ENCODE peak calls at places on chromosomes 3 and 15, in eight cellular contexts. X, Z, C, L, Y, A, J and U are unnamed samples.

GRCh38 chr15:87858651-87859050 is 397.9 kb downstream of the NTRK3 start:
- DNase-seq in A (no peak), J (no peak), X (no peak), Y (no peak), Z (no peak), C (no peak), L (no peak), U (no peak)

GRCh38 chr15:67124911-67125588 is 59.6 kb downstream of the SMAD3 start:
- DNase-seq in X (no peak), A (no peak), Z (no peak), C (no peak), Y (no peak), L (no peak), J (no peak), U (no peak)

GRCh38 chr3:179260949-179261765 is 10.2 kb upstream of the KCNMB3 start:
- DNase-seq in Z (peak), Y (peak), J (no peak), X (peak), L (peak), A (no peak), C (peak), U (peak)

GRCh38 chr3:104044002-104044401 is 1322.7 kb upstream of the ALCAM start:
- DNase-seq in A (no peak), J (no peak), C (no peak), Y (no peak), L (no peak), Z (no peak), X (no peak), U (peak)

GRCh38 chr3:15122398-15122797 is 23.4 kb upstream of the RBSN start:
- DNase-seq in Z (no peak), C (no peak), L (no peak), J (no peak), Y (no peak), A (no peak), X (no peak), U (no peak)

GRCh38 chr3:141454906-141455602 is 31.8 kb upstream of the RASA2 start:
- DNase-seq in X (peak), A (no peak), L (peak), Y (peak), C (no peak), Z (peak), J (peak), U (peak)

GRCh38 chr3:44923634-44924033 is 49.2 kb downstream of the TGM4 start:
- DNase-seq in Z (no peak), L (no peak), X (no peak), C (no peak), A (no peak), J (no peak), Y (no peak), U (no peak)

GRCh38 chr3:52490938-52491526 is 4.1 kb upstream of the STAB1 start:
- DNase-seq in X (no peak), L (peak), Y (no peak), C (no peak), J (no peak), A (no peak), Z (peak), U (peak)

GRCh38 chr3:152209776-152210175 is 59.0 kb upstream of the MBNL1 start:
- DNase-seq in J (no peak), Z (no peak), A (no peak), Y (no peak), C (no peak), L (no peak), X (no peak), U (no peak)

GRCh38 chr3:128488995-128489859 is 3.8 kb downstream of the GATA2 start:
- DNase-seq in C (peak), A (no peak), J (no peak), Z (peak), L (peak), X (peak), Y (no peak), U (no peak)

GRCh38 chr15:52247032-52247431 is 48.6 kb downstream of the MYO5C start:
- DNase-seq in Y (no peak), L (peak), J (no peak), Z (peak), X (peak), A (no peak), C (no peak), U (peak)

GRCh38 chr15:48149858-48150257 is 28.2 kb downstream of the MYEF2 start:
- DNase-seq in J (peak), L (peak), X (peak), Z (peak), C (no peak), A (no peak), Y (no peak), U (peak)

GRCh38 chr3:10505050-10505790 is at the start of gene ATP2B2:
- DNase-seq in A (no peak), Y (no peak), X (peak), Z (no peak), C (no peak), L (no peak), J (no peak), U (no peak)

GRCh38 chr3:124142389-124142970 is 150.6 kb upstream of the ROPN1 start:
- DNase-seq in C (no peak), A (no peak), J (no peak), Y (no peak), Z (no peak), X (no peak), L (no peak), U (no peak)

GRCh38 chr3:27310693-27311092 is 58.5 kb downstream of the NEK10 start:
- DNase-seq in X (no peak), Z (no peak), Y (no peak), L (no peak), J (no peak), A (no peak), C (no peak), U (no peak)

GRCh38 chr3:126261037-126261436 is 80.7 kb upstream of the ALDH1L1 start:
- DNase-seq in A (no peak), Y (no peak), C (peak), J (no peak), X (peak), L (peak), Z (peak), U (peak)

GRCh38 chr15:44535509-44536297 is 1.2 kb upstream of the EIF3J start:
- DNase-seq in J (no peak), A (no peak), Z (no peak), Y (no peak), X (no peak), C (peak), L (no peak), U (peak)

GRCh38 chr3:125410922-125411321 is 35.8 kb upstream of the ZNF148 start:
- DNase-seq in X (no peak), L (no peak), Z (no peak), A (no peak), C (no peak), Y (no peak), J (no peak), U (no peak)

GRCh38 chr3:132038198-132038825 is 3.5 kb upstream of the CPNE4 start:
- DNase-seq in C (no peak), A (no peak), Z (peak), L (peak), Y (no peak), X (peak), J (no peak), U (peak)

GRCh38 chr3:127738192-127738840 is 65.6 kb downstream of the ABTB1 start:
- DNase-seq in Z (peak), J (peak), X (no peak), L (peak), C (no peak), A (peak), Y (no peak), U (peak)

GRCh38 chr15:40498418-40498817 is 27.6 kb downstream of the CHST14 start:
- DNase-seq in X (peak), A (no peak), L (peak), J (no peak), Y (no peak), Z (no peak), C (no peak), U (no peak)

GRCh38 chr15:25175033-25175788 is 220.4 kb downstream of the SNRPN start:
- DNase-seq in Y (no peak), C (peak), Z (no peak), A (peak), L (no peak), J (no peak), X (no peak), U (no peak)

GRCh38 chr15:78761020-78761419 is 50.2 kb downstream of the ADAMTS7 start:
- DNase-seq in Z (no peak), L (no peak), C (no peak), Y (no peak), X (no peak), J (no peak), A (no peak), U (no peak)

GRCh38 chr3:132615911-132616310 is 18.8 kb downstream of the ACKR4 start:
- DNase-seq in Y (no peak), C (no peak), L (peak), J (no peak), X (peak), Z (no peak), A (no peak), U (no peak)

GRCh38 chr3:100008081-100008698 is 106.1 kb downstream of the FILIP1L start:
- DNase-seq in L (no peak), Y (no peak), Z (peak), J (no peak), C (no peak), A (no peak), X (no peak), U (no peak)

GRCh38 chr3:174439621-174440349 is 419.3 kb upstream of the NAALADL2 start:
- DNase-seq in L (peak), Y (peak), Z (peak), C (no peak), A (no peak), X (peak), J (peak), U (peak)

GRCh38 chr15:42919308-42919707 is 1.3 kb downstream of the TTBK2 start:
- DNase-seq in Y (no peak), J (no peak), L (peak), Z (peak), A (no peak), C (no peak), X (peak), U (peak)

GRCh38 chr15:47332481-47332880 is 384.8 kb upstream of the SEMA6D start:
- DNase-seq in A (no peak), Z (peak), C (no peak), X (peak), J (no peak), L (no peak), Y (peak), U (no peak)

GRCh38 chr15:63483521-63484371 is 20.6 kb upstream of the USP3 start:
- DNase-seq in Z (peak), C (no peak), J (no peak), L (peak), X (peak), Y (no peak), A (no peak), U (peak)

GRCh38 chr3:42505849-42506410 is 3.5 kb downstream of the VIPR1 start:
- DNase-seq in A (peak), Z (no peak), L (no peak), X (no peak), Y (no peak), C (peak), J (no peak), U (no peak)

GRCh38 chr3:154954750-154955149 is 125.4 kb upstream of the MME start:
- DNase-seq in J (peak), L (peak), Y (no peak), X (peak), Z (peak), A (no peak), C (no peak), U (peak)

GRCh38 chr3:45140392-45140791 is 5.8 kb downstream of the CDCP1 start:
- DNase-seq in A (no peak), X (peak), Y (no peak), C (no peak), L (peak), Z (no peak), J (no peak), U (no peak)

GRCh38 chr3:102207173-102207572 is 227.6 kb upstream of the ZPLD1 start:
- DNase-seq in L (no peak), X (peak), Y (no peak), A (no peak), C (no peak), Z (no peak), J (no peak), U (no peak)

GRCh38 chr3:176994876-176995781 is 202.2 kb downstream of the TBL1XR1 start:
- DNase-seq in J (no peak), A (no peak), Z (no peak), C (no peak), Y (no peak), X (no peak), L (no peak), U (no peak)

GRCh38 chr3:197300361-197300760 is 1.9 kb upstream of the DLG1 start:
- DNase-seq in X (no peak), C (no peak), A (no peak), Z (no peak), L (no peak), Y (peak), J (no peak), U (no peak)

DNA sequence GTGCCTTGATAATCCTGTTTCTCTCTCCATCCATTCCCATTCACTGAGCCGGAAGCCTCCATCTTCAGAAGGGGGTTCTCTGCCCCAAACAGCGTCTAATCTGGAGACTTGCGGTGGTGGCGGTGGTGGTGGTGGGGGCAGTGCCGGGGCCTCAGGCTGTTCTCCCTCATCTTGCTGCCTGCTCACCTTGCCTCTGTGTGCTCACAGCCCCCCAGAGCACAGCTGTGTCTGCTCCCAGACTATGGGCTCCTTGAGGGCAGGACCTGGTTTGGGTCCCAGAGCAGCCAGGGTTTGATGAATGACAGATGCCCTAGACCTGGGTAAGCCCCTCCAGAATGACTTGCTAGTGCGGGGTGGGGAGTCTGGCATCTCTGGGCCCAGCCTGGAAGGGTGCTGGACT is 430 bp upstream of the PSTPIP1 start:
- DNase-seq in Y (no peak), A (no peak), Z (no peak), C (no peak), X (no peak), J (no peak), L (no peak), U (no peak)
- H3K4me3 ChIP-seq in Y (no peak), A (no peak), Z (no peak), C (no peak), X (no peak), J (no peak), L (no peak), U (no peak)

GRCh38 chr3:195261925-195262324 is 9.0 kb downstream of the XXYLT1 start:
- DNase-seq in Z (no peak), J (no peak), A (no peak), X (no peak), Y (no peak), C (no peak), L (no peak), U (no peak)

GRCh38 chr3:195258449-195259145 is 12.4 kb downstream of the XXYLT1 start:
- DNase-seq in Y (no peak), C (no peak), Z (no peak), X (no peak), L (peak), J (no peak), A (no peak), U (peak)

GRCh38 chr3:195259564-195260285 is 11.2 kb downstream of the XXYLT1 start:
- DNase-seq in Y (no peak), Z (peak), C (peak), A (peak), J (peak), X (peak), L (peak), U (peak)

GRCh38 chr3:195259146-195259563 is 11.8 kb downstream of the XXYLT1 start:
- DNase-seq in J (peak), X (peak), Y (no peak), Z (peak), L (peak), C (no peak), A (no peak), U (peak)

DNA sequence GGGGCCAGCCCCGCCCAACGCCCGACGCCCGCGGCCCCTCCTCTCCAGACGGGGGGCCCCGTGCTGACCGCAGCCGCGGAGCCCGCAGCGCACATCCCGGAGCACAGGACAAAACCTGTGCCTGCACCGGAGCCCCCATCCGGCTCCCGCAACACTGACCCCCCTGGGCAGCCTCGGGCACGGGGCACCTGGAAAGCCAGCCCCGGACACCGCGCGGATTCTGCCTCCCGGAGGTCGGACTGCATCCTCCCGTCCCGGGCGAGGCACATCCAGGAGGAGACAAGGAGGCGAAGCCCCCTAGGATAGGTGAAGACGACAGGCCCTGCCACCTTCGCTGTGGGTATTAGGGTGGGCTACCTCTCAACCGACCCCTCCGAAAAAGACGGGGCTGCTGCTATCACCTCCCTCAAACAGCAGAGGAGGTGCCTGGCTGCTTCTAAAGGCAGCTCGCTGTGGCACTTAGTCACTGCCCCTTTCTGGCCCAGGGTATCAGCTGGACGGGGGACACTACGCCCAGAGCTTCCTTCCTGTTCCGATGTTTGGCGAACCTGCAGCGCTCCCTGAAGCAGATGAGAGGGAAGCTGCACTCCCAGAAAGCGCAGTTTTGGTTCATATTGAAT is 10.6 kb downstream of the XXYLT1 start:
- DNase-seq in J (no peak), A (no peak), C (no peak), L (peak), Z (no peak), X (peak), Y (no peak), U (no peak)
- TF ChIP-seq CTCF in J (peak), A (no peak), C (no peak), L (peak), Z (no peak), X (peak), Y (no peak), U (peak)

GRCh38 chr3:105093371-105093770 is 273.3 kb upstream of the ALCAM start:
- DNase-seq in Z (no peak), J (no peak), Y (peak), C (no peak), X (no peak), A (no peak), L (no peak), U (no peak)
- H3K4me3 ChIP-seq in Z (no peak), J (no peak), Y (no peak), C (no peak), X (no peak), A (no peak), L (no peak), U (no peak)

GRCh38 chr3:50257990-50258389 is 11.0 kb upstream of the SEMA3B start:
- DNase-seq in L (no peak), C (no peak), Z (no peak), A (no peak), X (no peak), J (no peak), Y (no peak), U (no peak)

GRCh38 chr3:50255251-50255615 is 13.7 kb upstream of the SEMA3B start:
- DNase-seq in X (no peak), Z (no peak), Y (no peak), L (no peak), J (no peak), C (no peak), A (no peak), U (no peak)

GRCh38 chr3:50258979-50259378 is 10.0 kb upstream of the SEMA3B start:
- DNase-seq in X (no peak), Z (no peak), C (no peak), J (no peak), L (no peak), A (no peak), Y (no peak), U (no peak)

GRCh38 chr3:50259432-50260026 is 9.4 kb upstream of the SEMA3B start:
- DNase-seq in L (no peak), J (no peak), Y (no peak), X (no peak), C (no peak), A (no peak), Z (no peak), U (no peak)

DNA sequence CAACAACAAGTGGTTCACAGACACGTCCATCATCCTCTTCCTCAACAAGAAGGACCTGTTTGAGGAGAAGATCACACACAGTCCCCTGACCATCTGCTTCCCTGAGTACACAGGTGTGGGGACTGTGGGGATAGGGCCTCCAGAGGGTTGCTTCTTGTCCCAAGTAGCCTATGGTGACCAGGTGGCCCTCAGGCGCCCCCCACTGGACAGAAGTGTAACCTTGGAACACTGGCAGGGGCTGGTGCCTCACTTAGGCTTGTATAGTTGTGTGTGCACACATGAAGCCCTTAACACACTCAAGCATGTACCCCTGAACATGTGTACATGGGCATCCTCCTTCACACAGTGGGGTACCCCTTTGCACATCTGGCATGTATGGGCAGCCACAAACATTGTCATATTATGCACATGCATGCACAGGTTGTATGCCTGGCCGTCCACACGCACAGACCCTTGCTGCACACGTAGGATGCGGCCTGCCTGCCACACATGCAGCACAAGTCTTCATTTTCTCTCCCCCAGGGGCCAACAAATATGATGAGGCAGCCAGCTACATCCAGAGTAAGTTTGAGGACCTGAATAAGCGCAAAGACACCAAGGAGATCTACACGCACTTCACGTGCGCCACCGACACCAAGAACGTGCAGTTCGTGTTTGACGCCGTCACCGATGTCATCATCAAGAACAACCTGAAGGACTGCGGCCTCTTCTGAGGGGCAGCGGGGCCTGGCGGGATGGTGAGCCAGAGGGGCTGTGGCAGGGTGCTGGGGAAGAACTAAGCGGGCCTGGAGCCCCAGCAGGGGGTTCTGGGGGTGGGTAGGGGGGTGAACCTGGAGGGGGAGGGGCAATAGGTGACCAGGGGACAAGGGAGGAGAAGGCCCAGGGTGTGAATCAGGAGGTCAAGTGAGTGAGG is 11.7 kb upstream of the SEMA3B start:
- DNase-seq in C (no peak), X (peak), L (peak), Z (no peak), J (no peak), Y (no peak), A (no peak), U (peak)
- TF ChIP-seq CTCF in C (peak), X (peak), L (peak), Z (peak), J (peak), Y (peak), A (no peak), U (peak)

GRCh38 chr3:12222765-12223485 is 64.2 kb upstream of the TIMP4 start:
- DNase-seq in C (no peak), A (no peak), Y (no peak), Z (peak), X (peak), L (peak), J (no peak), U (peak)
- H3K4me3 ChIP-seq in C (no peak), A (no peak), Y (no peak), Z (no peak), X (no peak), L (no peak), J (no peak), U (no peak)

GRCh38 chr3:8501388-8502131 is at the start of gene LMCD1:
- DNase-seq in Y (peak), C (peak), J (peak), A (peak), L (peak), Z (peak), X (peak), U (peak)
- TF ChIP-seq CTCF in Y (no peak), C (peak), J (no peak), A (peak), L (no peak), Z (peak), X (no peak), U (peak)